ENCODE peak calls at places on chromosomes 7 and 10, in six cellular contexts. One of them, this sample, is unnamed. For H3K4me1, the result is how much of the 10 kb centered on the place peaks cover.

GRCh38 chr7:135919071-135919841 is 57.9 kb downstream of the MTPN start:
- DNase-seq in left lung: no peak
- DNase-seq in adipocyte: no peak
- DNase-seq in right atrium auricular region: no peak
- DNase-seq in iPS DF 6.9: no peak
- DNase-seq in body of pancreas: no peak
- DNase-seq in this sample: no peak

GRCh38 chr7:132739271-132739955 is 163.1 kb upstream of the PLXNA4 start:
- DNase-seq in adipocyte: peak
- DNase-seq in left lung: no peak
- DNase-seq in body of pancreas: no peak
- DNase-seq in iPS DF 6.9: no peak
- DNase-seq in right atrium auricular region: peak
- DNase-seq in this sample: no peak

GRCh38 chr10:27482984-27483956 is 20.8 kb upstream of the RAB18 start:
- DNase-seq in body of pancreas: no peak
- DNase-seq in adipocyte: peak
- DNase-seq in left lung: no peak
- DNase-seq in iPS DF 6.9: no peak
- DNase-seq in right atrium auricular region: no peak
- DNase-seq in this sample: no peak

GRCh38 chr10:112643600-112643999 is 196.6 kb downstream of the VTI1A start:
- DNase-seq in body of pancreas: no peak
- DNase-seq in right atrium auricular region: no peak
- DNase-seq in left lung: no peak
- DNase-seq in iPS DF 6.9: no peak
- DNase-seq in adipocyte: peak
- DNase-seq in this sample: no peak

GRCh38 chr7:96311967-96312366 is 9.9 kb downstream of the SLC25A13 start:
- DNase-seq in right atrium auricular region: no peak
- DNase-seq in body of pancreas: peak
- DNase-seq in iPS DF 6.9: no peak
- DNase-seq in adipocyte: peak
- DNase-seq in left lung: no peak
- DNase-seq in this sample: peak

GRCh38 chr7:36285276-36285675 is 104.4 kb upstream of the ANLN start:
- DNase-seq in iPS DF 6.9: no peak
- DNase-seq in right atrium auricular region: no peak
- DNase-seq in adipocyte: no peak
- DNase-seq in body of pancreas: no peak
- DNase-seq in left lung: no peak
- DNase-seq in this sample: no peak

GRCh38 chr7:95642173-95642572 is 45.9 kb upstream of the PDK4 start:
- DNase-seq in iPS DF 6.9: no peak
- DNase-seq in adipocyte: no peak
- DNase-seq in left lung: no peak
- DNase-seq in right atrium auricular region: no peak
- DNase-seq in body of pancreas: no peak
- DNase-seq in this sample: no peak

GRCh38 chr10:114716811-114717404 is 58.8 kb upstream of the ABLIM1 start:
- DNase-seq in adipocyte: no peak
- DNase-seq in body of pancreas: no peak
- DNase-seq in iPS DF 6.9: no peak
- DNase-seq in left lung: no peak
- DNase-seq in right atrium auricular region: no peak
- DNase-seq in this sample: no peak

GRCh38 chr10:43035785-43036184 is 41.1 kb upstream of the RET start:
- DNase-seq in right atrium auricular region: no peak
- DNase-seq in iPS DF 6.9: no peak
- DNase-seq in left lung: no peak
- DNase-seq in body of pancreas: no peak
- DNase-seq in adipocyte: no peak
- DNase-seq in this sample: no peak

GRCh38 chr7:141649865-141650499 is 52.0 kb downstream of the DENND11 start:
- DNase-seq in body of pancreas: peak
- DNase-seq in adipocyte: peak
- DNase-seq in right atrium auricular region: peak
- DNase-seq in left lung: no peak
- DNase-seq in iPS DF 6.9: peak
- DNase-seq in this sample: peak

GRCh38 chr10:3807928-3808496 is 23.0 kb upstream of the KLF6 start:
- DNase-seq in left lung: no peak
- DNase-seq in iPS DF 6.9: no peak
- DNase-seq in body of pancreas: no peak
- DNase-seq in adipocyte: no peak
- DNase-seq in right atrium auricular region: no peak
- DNase-seq in this sample: no peak

GRCh38 chr10:118980135-118980865 is 49.2 kb upstream of the NANOS1 start:
- DNase-seq in adipocyte: no peak
- DNase-seq in iPS DF 6.9: no peak
- DNase-seq in left lung: no peak
- DNase-seq in body of pancreas: no peak
- DNase-seq in right atrium auricular region: no peak
- DNase-seq in this sample: no peak

GRCh38 chr7:76428868-76429805 is 4.4 kb downstream of the ZP3 start:
- DNase-seq in left lung: no peak
- DNase-seq in iPS DF 6.9: no peak
- DNase-seq in body of pancreas: no peak
- DNase-seq in adipocyte: no peak
- DNase-seq in right atrium auricular region: no peak
- DNase-seq in this sample: no peak

GRCh38 chr7:1669954-1670893 is at the start of gene ELFN1:
- DNase-seq in right atrium auricular region: no peak
- DNase-seq in iPS DF 6.9: no peak
- DNase-seq in body of pancreas: peak
- DNase-seq in left lung: peak
- DNase-seq in adipocyte: peak
- DNase-seq in this sample: no peak

GRCh38 chr10:123180691-123181090 is 26.5 kb downstream of the BUB3 start:
- DNase-seq in right atrium auricular region: no peak
- DNase-seq in body of pancreas: no peak
- DNase-seq in adipocyte: no peak
- DNase-seq in left lung: no peak
- DNase-seq in iPS DF 6.9: no peak
- DNase-seq in this sample: no peak

GRCh38 chr7:3250725-3251124 is 50.3 kb upstream of the SDK1 start:
- DNase-seq in iPS DF 6.9: no peak
- DNase-seq in left lung: no peak
- DNase-seq in body of pancreas: no peak
- DNase-seq in right atrium auricular region: no peak
- DNase-seq in adipocyte: no peak
- DNase-seq in this sample: no peak

GRCh38 chr7:140222797-140223196 is 46.0 kb upstream of the KDM7A start:
- DNase-seq in left lung: no peak
- DNase-seq in body of pancreas: no peak
- DNase-seq in iPS DF 6.9: no peak
- DNase-seq in right atrium auricular region: no peak
- DNase-seq in adipocyte: no peak
- DNase-seq in this sample: no peak

GRCh38 chr10:89062861-89063260 is 72.3 kb downstream of the FAS start:
- DNase-seq in right atrium auricular region: no peak
- DNase-seq in left lung: no peak
- DNase-seq in iPS DF 6.9: no peak
- DNase-seq in adipocyte: peak
- DNase-seq in body of pancreas: peak
- DNase-seq in this sample: no peak

GRCh38 chr10:13871698-13872280 is 285.0 kb downstream of the PRPF18 start:
- DNase-seq in iPS DF 6.9: no peak
- DNase-seq in body of pancreas: no peak
- DNase-seq in adipocyte: no peak
- DNase-seq in right atrium auricular region: no peak
- DNase-seq in left lung: no peak
- DNase-seq in this sample: no peak

GRCh38 chr7:2873686-2874551 is 29.8 kb upstream of the GNA12 start:
- DNase-seq in body of pancreas: no peak
- DNase-seq in iPS DF 6.9: peak
- DNase-seq in left lung: no peak
- DNase-seq in adipocyte: peak
- DNase-seq in right atrium auricular region: no peak
- DNase-seq in this sample: no peak

GRCh38 chr7:24227603-24228359 is 56.2 kb upstream of the NPY start:
- DNase-seq in left lung: no peak
- DNase-seq in adipocyte: no peak
- DNase-seq in body of pancreas: no peak
- DNase-seq in right atrium auricular region: no peak
- DNase-seq in iPS DF 6.9: no peak
- DNase-seq in this sample: no peak

GRCh38 chr7:117979954-117980497 is 106.8 kb upstream of the CTTNBP2 start:
- DNase-seq in body of pancreas: no peak
- DNase-seq in iPS DF 6.9: no peak
- DNase-seq in adipocyte: no peak
- DNase-seq in right atrium auricular region: no peak
- DNase-seq in left lung: no peak
- DNase-seq in this sample: no peak

GRCh38 chr10:16258476-16259040 is 178.3 kb upstream of the PTER start:
- DNase-seq in adipocyte: no peak
- DNase-seq in left lung: no peak
- DNase-seq in iPS DF 6.9: no peak
- DNase-seq in body of pancreas: no peak
- DNase-seq in right atrium auricular region: no peak
- DNase-seq in this sample: no peak

GRCh38 chr10:60350400-60350799 is 39.3 kb downstream of the ANK3 start:
- DNase-seq in body of pancreas: peak
- DNase-seq in right atrium auricular region: no peak
- DNase-seq in left lung: no peak
- DNase-seq in adipocyte: no peak
- DNase-seq in iPS DF 6.9: no peak
- DNase-seq in this sample: no peak

GRCh38 chr7:111741811-111742240 is 179.5 kb upstream of the IMMP2L start:
- DNase-seq in body of pancreas: peak
- DNase-seq in right atrium auricular region: no peak
- DNase-seq in adipocyte: peak
- DNase-seq in left lung: no peak
- DNase-seq in iPS DF 6.9: no peak
- DNase-seq in this sample: peak

GRCh38 chr7:10412426-10413019 is 561.1 kb upstream of the PHF14 start:
- DNase-seq in iPS DF 6.9: peak
- DNase-seq in right atrium auricular region: no peak
- DNase-seq in adipocyte: peak
- DNase-seq in body of pancreas: peak
- DNase-seq in left lung: no peak
- DNase-seq in this sample: peak

GRCh38 chr10:107548301-107548700 is 383.8 kb upstream of the SORCS1 start:
- DNase-seq in right atrium auricular region: no peak
- DNase-seq in left lung: no peak
- DNase-seq in body of pancreas: no peak
- DNase-seq in iPS DF 6.9: no peak
- DNase-seq in adipocyte: no peak
- DNase-seq in this sample: no peak

GRCh38 chr7:132495931-132496330 is 80.3 kb downstream of the PLXNA4 start:
- DNase-seq in left lung: no peak
- DNase-seq in iPS DF 6.9: no peak
- DNase-seq in adipocyte: no peak
- DNase-seq in body of pancreas: no peak
- DNase-seq in right atrium auricular region: no peak
- DNase-seq in this sample: no peak

GRCh38 chr10:110138197-110138812 is 69.1 kb upstream of the MXI1 start:
- DNase-seq in adipocyte: peak
- DNase-seq in iPS DF 6.9: no peak
- DNase-seq in body of pancreas: no peak
- DNase-seq in left lung: no peak
- DNase-seq in right atrium auricular region: no peak
- DNase-seq in this sample: peak

GRCh38 chr10:30413996-30414576 is 19.9 kb upstream of the MAP3K8 start:
- DNase-seq in body of pancreas: peak
- DNase-seq in right atrium auricular region: no peak
- DNase-seq in iPS DF 6.9: no peak
- DNase-seq in left lung: no peak
- DNase-seq in adipocyte: peak
- DNase-seq in this sample: peak

GRCh38 chr10:62233494-62234283 is 35.0 kb downstream of the RTKN2 start:
- DNase-seq in adipocyte: peak
- DNase-seq in left lung: no peak
- DNase-seq in iPS DF 6.9: no peak
- DNase-seq in body of pancreas: no peak
- DNase-seq in right atrium auricular region: no peak
- DNase-seq in this sample: no peak

GRCh38 chr7:22331704-22332103 is 25.2 kb downstream of the RAPGEF5 start:
- DNase-seq in iPS DF 6.9: no peak
- DNase-seq in adipocyte: peak
- DNase-seq in body of pancreas: no peak
- DNase-seq in right atrium auricular region: no peak
- DNase-seq in left lung: no peak
- DNase-seq in this sample: no peak
- H3K4me1 ChIP-seq in iPS DF 6.9: under half
- H3K4me1 ChIP-seq in adipocyte: under half
- H3K4me1 ChIP-seq in body of pancreas: half or more
- H3K4me1 ChIP-seq in right atrium auricular region: under half
- H3K4me1 ChIP-seq in left lung: under half
- H3K4me1 ChIP-seq in this sample: under half

GRCh38 chr10:80462277-80462985 is 8.3 kb downstream of the TSPAN14 start:
- DNase-seq in body of pancreas: no peak
- DNase-seq in iPS DF 6.9: no peak
- DNase-seq in left lung: no peak
- DNase-seq in adipocyte: peak
- DNase-seq in right atrium auricular region: no peak
- DNase-seq in this sample: no peak
- H3K4me1 ChIP-seq in body of pancreas: half or more
- H3K4me1 ChIP-seq in iPS DF 6.9: under half
- H3K4me1 ChIP-seq in left lung: half or more
- H3K4me1 ChIP-seq in adipocyte: half or more
- H3K4me1 ChIP-seq in right atrium auricular region: half or more
- H3K4me1 ChIP-seq in this sample: under half

DNA sequence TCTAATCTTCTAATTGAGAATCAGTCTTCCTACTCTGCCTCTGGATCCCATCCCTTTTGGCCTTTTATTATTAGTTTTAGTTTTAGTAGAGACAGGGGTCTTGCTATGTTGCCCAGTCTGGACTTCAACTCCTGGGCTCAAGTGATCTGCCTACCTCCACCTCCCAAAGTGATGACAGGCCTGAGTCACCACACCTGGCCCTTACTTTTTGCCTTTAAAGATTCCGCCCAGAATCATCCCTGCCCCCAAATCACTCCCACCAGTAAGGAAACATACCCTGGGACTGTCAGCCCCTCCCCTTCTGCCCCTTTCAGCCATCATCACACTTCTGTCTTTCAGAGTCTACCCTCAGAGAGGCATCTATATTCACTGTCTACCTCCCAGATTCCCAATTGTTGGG is 18.7 kb downstream of the KPNA7 start:
- DNase-seq in adipocyte: no peak
- DNase-seq in right atrium auricular region: no peak
- DNase-seq in body of pancreas: no peak
- DNase-seq in iPS DF 6.9: no peak
- DNase-seq in left lung: no peak
- DNase-seq in this sample: no peak
- H3K4me1 ChIP-seq in adipocyte: under half
- H3K4me1 ChIP-seq in right atrium auricular region: under half
- H3K4me1 ChIP-seq in body of pancreas: under half
- H3K4me1 ChIP-seq in iPS DF 6.9: under half
- H3K4me1 ChIP-seq in left lung: under half
- H3K4me1 ChIP-seq in this sample: under half

DNA sequence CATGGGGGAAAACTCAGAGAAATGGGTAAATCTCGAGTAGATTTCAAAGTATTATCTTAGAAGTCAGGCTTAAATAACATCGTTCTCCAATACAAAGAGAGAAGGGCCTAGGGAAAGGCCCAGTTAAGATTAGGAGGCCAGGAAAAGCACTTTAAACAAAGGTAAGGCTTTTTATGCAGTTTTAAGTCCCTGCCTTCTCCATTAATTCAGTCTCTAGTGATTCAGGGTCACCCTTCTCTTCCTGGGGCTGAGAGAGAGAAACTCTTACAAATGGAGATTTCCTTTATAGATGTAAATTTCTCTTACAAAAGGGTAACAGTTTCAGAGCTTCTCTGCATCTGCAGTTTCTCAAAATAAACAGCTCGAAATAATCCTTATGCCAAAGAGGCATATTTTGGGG is 179.3 kb downstream of the HECW1 start:
- DNase-seq in adipocyte: no peak
- DNase-seq in body of pancreas: no peak
- DNase-seq in iPS DF 6.9: no peak
- DNase-seq in right atrium auricular region: no peak
- DNase-seq in left lung: no peak
- DNase-seq in this sample: no peak
- H3K4me1 ChIP-seq in adipocyte: under half
- H3K4me1 ChIP-seq in body of pancreas: under half
- H3K4me1 ChIP-seq in iPS DF 6.9: under half
- H3K4me1 ChIP-seq in right atrium auricular region: under half
- H3K4me1 ChIP-seq in left lung: under half
- H3K4me1 ChIP-seq in this sample: under half

This sample was measured in small intestine.